ENCODE peak calls at places on chromosomes 4 and X, in eight cellular contexts. M is stimulated activated CD4-positive, alpha-beta T cell treated with anti-CD3 and anti-CD28 coated beads, Interleukin-12 subunit alpha, Interleukin-12 subunit beta, amount 100 ng/mL, for 48 hours; E is dorsolateral prefrontal cortex; H is SK-MEL-5; N is HTR-8/SVneo; A is effector memory CD8-positive, alpha-beta T cell; C is EL; U is H54. V is an unnamed sample.

GRCh38 chr4:133903029-133903428 is 298.6 kb downstream of the PABPC4L start:
- DNase-seq in M (no peak), E (no peak), H (no peak), N (no peak), A (no peak), C (no peak), U (no peak), V (no peak)

GRCh38 chrX:79270401-79270800 is 96.7 kb downstream of the ITM2A start:
- DNase-seq in M (peak), E (no peak), H (peak), N (no peak), A (peak), C (no peak), U (no peak), V (no peak)

GRCh38 chrX:103211012-103211715 is 3.7 kb upstream of the BEX4 start:
- DNase-seq in M (no peak), E (no peak), H (peak), N (no peak), A (peak), C (peak), U (no peak), V (no peak)

GRCh38 chr4:7238300-7238960 is 46.1 kb downstream of the SORCS2 start:
- DNase-seq in M (no peak), E (no peak), H (peak), N (no peak), A (no peak), C (no peak), U (no peak), V (no peak)

GRCh38 chr4:2101346-2102044 is 42.4 kb downstream of the NAT8L start:
- DNase-seq in M (no peak), E (no peak), H (no peak), N (peak), A (no peak), C (peak), U (no peak), V (no peak)

GRCh38 chr4:2940267-2941137 is 22.7 kb downstream of the NOP14 start:
- DNase-seq in M (no peak), E (peak), H (no peak), N (no peak), A (no peak), C (no peak), U (no peak), V (no peak)

GRCh38 chr4:38125816-38126215 is 165.6 kb downstream of the PTTG2 start:
- DNase-seq in M (no peak), E (no peak), H (no peak), N (no peak), A (no peak), C (no peak), U (no peak), V (no peak)

GRCh38 chr4:59553063-59553738 is 1646.9 kb upstream of the ADGRL3 start:
- DNase-seq in M (no peak), E (no peak), H (peak), N (peak), A (no peak), C (peak), U (peak), V (no peak)

GRCh38 chr4:36341936-36342335 is 60.5 kb downstream of the DTHD1 start:
- DNase-seq in M (no peak), E (no peak), H (no peak), N (no peak), A (no peak), C (no peak), U (no peak), V (no peak)

GRCh38 chr4:30765022-30765421 is 44.9 kb downstream of the PCDH7 start:
- DNase-seq in M (no peak), E (no peak), H (no peak), N (no peak), A (no peak), C (no peak), U (no peak), V (no peak)

GRCh38 chr4:107712236-107712635 is 7.8 kb downstream of the PAPSS1 start:
- DNase-seq in M (no peak), E (no peak), H (peak), N (no peak), A (no peak), C (no peak), U (no peak), V (no peak)

GRCh38 chrX:96591418-96591817 is 93.2 kb upstream of the DIAPH2 start:
- DNase-seq in M (no peak), E (no peak), H (no peak), N (no peak), A (no peak), C (no peak), U (no peak), V (peak)

GRCh38 chr4:89509708-89510269 is 202.2 kb upstream of the GPRIN3 start:
- DNase-seq in M (no peak), E (no peak), H (no peak), N (no peak), A (peak), C (peak), U (no peak), V (no peak)

GRCh38 chr4:127669691-127670090 is 36.9 kb downstream of the INTU start:
- DNase-seq in M (no peak), E (no peak), H (no peak), N (no peak), A (no peak), C (no peak), U (no peak), V (no peak)